ENCODE peak calls at places on chromosomes 2 and 18, in eight cellular contexts. X is CD14-positive monocyte, O is adrenal gland, J is AG04449, Q is A549, V is lower leg skin, Y is fibroblast of pulmonary artery, H is activated B cell treated with CpG ODN at 0.5 μM for 24 hours. S is an unnamed sample.

GRCh38 chr2:180006236-180006635 is 861 bp downstream of the CWC22 start:
- DNase-seq in X (no peak), O (no peak), J (no peak), Q (no peak), V (no peak), Y (no peak), H (no peak), S (no peak)

GRCh38 chr2:217994776-217995274 is 8.0 kb downstream of the TNS1 start:
- DNase-seq in X (no peak), O (no peak), J (peak; percentile 75), Q (no peak), V (no peak), Y (peak; percentile 82), H (no peak), S (no peak)

GRCh38 chr2:217872319-217872718 is 130.5 kb downstream of the TNS1 start:
- DNase-seq in X (no peak), O (no peak), J (no peak), Q (no peak), V (no peak), Y (no peak), H (no peak), S (no peak)

GRCh38 chr18:9535430-9535972 is 60.2 kb downstream of the RALBP1 start:
- DNase-seq in X (no peak), O (peak; percentile 48), J (peak; percentile 89), Q (no peak), V (no peak), Y (peak; percentile 84), H (no peak), S (no peak)

GRCh38 chr18:33034941-33035340 is 262.1 kb upstream of the KLHL14 start:
- DNase-seq in X (no peak), O (no peak), J (no peak), Q (no peak), V (no peak), Y (peak; percentile 3), H (no peak), S (no peak)

GRCh38 chr2:237904806-237905599 is 45.6 kb downstream of the RAMP1 start:
- DNase-seq in X (no peak), O (no peak), J (peak; percentile 56), Q (no peak), V (no peak), Y (peak; percentile 87), H (no peak), S (no peak)

GRCh38 chr18:56598422-56598821 is 40.0 kb downstream of the TXNL1 start:
- DNase-seq in X (no peak), O (no peak), J (no peak), Q (no peak), V (no peak), Y (no peak), H (no peak), S (no peak)

GRCh38 chr18:61551586-61551985 is 218.4 kb downstream of the CDH20 start:
- DNase-seq in X (no peak), O (peak; percentile 58), J (peak; percentile 62), Q (peak; percentile 39), V (no peak), Y (peak; percentile 91), H (no peak), S (no peak)

GRCh38 chr2:138503652-138504051 is 2.1 kb downstream of the SPOPL start:
- DNase-seq in X (no peak), O (no peak), J (no peak), Q (no peak), V (no peak), Y (no peak), H (no peak), S (no peak)

GRCh38 chr2:207855591-207855990 is 85.9 kb upstream of the FZD5 start:
- DNase-seq in X (no peak), O (no peak), J (no peak), Q (no peak), V (no peak), Y (no peak), H (no peak), S (no peak)

GRCh38 chr18:525066-525797 is 24.7 kb upstream of the COLEC12 start:
- DNase-seq in X (no peak), O (no peak), J (no peak), Q (no peak), V (no peak), Y (peak; percentile 70), H (no peak), S (no peak)

GRCh38 chr18:47265197-47265596 is 13.7 kb upstream of the SKOR2 start:
- DNase-seq in X (no peak), O (no peak), J (peak; percentile 64), Q (no peak), V (no peak), Y (peak; percentile 20), H (no peak), S (no peak)

GRCh38 chr2:20624884-20625485 is 25.9 kb downstream of the HS1BP3 start:
- DNase-seq in X (peak; percentile 39), O (no peak), J (no peak), Q (no peak), V (peak; percentile 81), Y (no peak), H (no peak), S (no peak)

GRCh38 chr2:100992262-100992661 is 9.8 kb upstream of the RPL31 start:
- DNase-seq in X (no peak), O (no peak), J (no peak), Q (no peak), V (peak; percentile 48), Y (no peak), H (no peak), S (no peak)

GRCh38 chr2:11123856-11124759 is 31.2 kb upstream of the SLC66A3 start:
- DNase-seq in X (no peak), O (peak; percentile 54), J (no peak), Q (peak; percentile 85), V (no peak), Y (peak; percentile 61), H (no peak), S (no peak)

GRCh38 chr2:163553601-163554000 is 182.2 kb downstream of the FIGN start:
- DNase-seq in X (no peak), O (no peak), J (no peak), Q (no peak), V (no peak), Y (peak; percentile 20), H (no peak), S (no peak)

GRCh38 chr2:147327636-147328035 is 517.2 kb upstream of the ACVR2A start:
- DNase-seq in X (no peak), O (no peak), J (no peak), Q (no peak), V (no peak), Y (peak; percentile 27), H (no peak), S (no peak)

GRCh38 chr2:134838143-134838620 is at the start of gene ACMSD:
- DNase-seq in X (no peak), O (no peak), J (no peak), Q (no peak), V (no peak), Y (no peak), H (no peak), S (no peak)

DNA sequence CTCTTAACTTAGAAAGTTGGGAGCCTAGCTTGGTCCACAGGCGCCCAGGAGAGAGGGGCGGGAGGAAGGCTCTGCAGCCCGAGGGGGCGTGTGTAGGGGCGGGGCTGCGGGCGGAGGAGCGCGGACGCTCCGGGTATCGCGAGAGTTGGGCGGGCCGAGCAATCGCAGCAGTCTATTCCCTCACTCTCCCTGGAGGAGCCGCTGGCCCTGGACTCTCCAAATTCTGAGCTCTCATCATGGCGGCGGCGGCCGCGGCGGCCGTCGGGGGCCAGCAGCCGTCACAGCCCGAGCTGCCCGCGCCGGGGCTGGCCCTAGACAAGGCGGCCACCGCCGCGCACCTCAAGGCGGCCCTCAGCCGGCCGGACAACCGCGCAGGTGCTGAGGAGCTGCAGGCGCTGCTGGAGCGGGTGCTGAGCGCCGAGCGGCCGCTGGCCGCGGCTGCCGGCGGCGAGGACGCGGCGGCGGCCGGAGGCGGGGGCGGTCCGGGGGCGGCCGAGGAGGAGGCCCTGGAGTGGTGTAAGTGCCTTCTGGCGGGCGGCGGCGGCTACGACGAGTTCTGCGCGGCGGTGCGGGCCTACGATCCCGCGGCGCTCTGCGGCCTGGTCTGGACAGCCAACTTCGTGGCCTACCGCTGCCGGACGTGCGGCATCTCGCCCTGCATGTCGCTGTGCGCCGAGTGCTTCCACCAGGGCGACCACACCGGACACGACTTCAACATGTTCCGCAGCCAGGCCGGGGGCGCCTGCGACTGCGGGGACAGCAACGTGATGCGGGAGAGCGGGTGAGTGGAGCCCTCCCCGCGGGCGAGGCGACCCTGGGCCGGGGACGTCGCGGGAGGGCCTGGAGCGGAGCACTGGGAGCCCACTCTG is at the start of gene UBR3:
- DNase-seq in X (peak; percentile 86), O (peak; percentile 93), J (no peak), Q (peak; percentile 91), V (peak; percentile 98), Y (peak; percentile 95), H (peak; percentile 90), S (peak; percentile 92)
- TF ChIP-seq CTCF in X (no peak), O (no peak), J (peak; percentile 21), Q (no peak), V (no peak), Y (no peak), H (no peak), S (no peak)

DNA sequence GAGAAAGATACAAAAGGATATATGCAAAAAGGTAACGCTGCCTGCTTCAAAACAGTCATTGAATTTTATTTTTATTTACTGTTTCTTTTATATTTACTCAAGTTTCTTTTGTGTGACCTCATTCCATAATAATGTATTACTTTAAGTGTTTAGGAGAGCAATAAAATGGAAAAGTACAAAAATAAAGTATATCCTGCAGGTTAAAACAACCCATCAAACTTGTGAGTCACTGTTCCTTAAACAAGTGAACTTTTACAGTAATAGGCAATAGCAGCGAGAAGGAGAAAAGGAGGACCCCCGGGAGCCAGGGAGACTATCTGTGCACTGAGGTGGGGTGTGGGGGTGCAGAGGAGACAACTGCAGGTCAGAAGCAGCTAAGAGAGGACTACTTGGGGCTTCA is 124.5 kb downstream of the EN1 start:
- DNase-seq in X (no peak), O (no peak), J (no peak), Q (no peak), V (no peak), Y (no peak), H (no peak), S (no peak)
- TF ChIP-seq CTCF in X (no peak), O (no peak), J (no peak), Q (no peak), V (no peak), Y (no peak), H (no peak), S (no peak)

DNA sequence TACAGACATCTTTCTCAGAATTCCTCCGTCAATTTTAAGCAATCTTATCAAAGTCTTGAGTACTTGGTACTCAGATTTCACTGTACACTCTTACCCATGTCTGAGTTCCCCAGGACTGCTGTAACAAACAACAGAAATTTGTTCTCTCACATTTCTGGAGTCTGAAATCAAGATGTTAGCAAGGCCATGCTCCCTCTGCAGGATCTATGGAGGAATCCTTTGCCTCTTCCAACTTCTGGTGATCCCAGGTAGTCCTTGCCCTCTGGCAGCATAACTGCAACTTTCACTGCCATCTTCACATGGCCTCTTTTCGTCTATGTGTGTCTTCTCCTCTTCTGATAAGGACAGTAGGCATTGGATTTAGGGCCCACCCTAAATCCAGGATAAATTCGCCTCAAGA is 17.1 kb upstream of the CACNB4 start:
- DNase-seq in X (no peak), O (no peak), J (no peak), Q (no peak), V (no peak), Y (no peak), H (no peak), S (no peak)
- TF ChIP-seq CTCF in X (no peak), O (no peak), J (no peak), Q (peak; percentile 6), V (no peak), Y (no peak), H (no peak), S (no peak)

DNA sequence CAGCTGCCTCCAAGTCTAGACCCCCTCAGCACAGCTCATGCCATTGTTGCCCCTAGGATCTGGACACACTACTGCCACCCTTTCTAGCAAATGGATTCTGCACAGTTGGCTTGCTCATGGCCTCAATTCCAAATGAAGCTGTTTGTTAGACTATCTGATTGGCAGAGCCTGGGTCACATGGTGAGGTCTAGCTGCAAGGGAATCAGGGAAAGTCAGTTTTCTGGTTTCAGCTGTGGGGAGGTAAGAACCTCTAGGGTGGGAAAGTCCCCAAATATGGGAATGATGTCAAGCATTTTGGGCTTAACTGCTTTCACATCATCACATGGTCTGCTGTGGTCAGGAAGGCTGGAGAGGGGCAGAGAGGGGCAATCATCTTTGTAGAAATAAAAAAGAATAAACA is 150.4 kb upstream of the ITGA6 start:
- DNase-seq in X (no peak), O (no peak), J (no peak), Q (no peak), V (no peak), Y (no peak), H (no peak), S (no peak)
- TF ChIP-seq CTCF in X (no peak), O (no peak), J (no peak), Q (no peak), V (no peak), Y (no peak), H (no peak), S (no peak)